ENCODE peak calls at places on chromosome 22, in ten cellular contexts. K is GOT3, S is iris pigment epithelial cell, F is COLO829, N is adipocyte, H is HT-29, V is head of caudate nucleus, W is T47D, R is retina, U is M059J. Y is an unnamed sample.

GRCh38 chr22:23302171-23303002 is 122.1 kb downstream of the BCR start:
- DNase-seq in K (no peak), S (peak), F (no peak), N (no peak), H (no peak), V (no peak), W (no peak), R (no peak), U (no peak), Y (no peak)

GRCh38 chr22:45818130-45819085 is 146.8 kb downstream of the ATXN10 start:
- DNase-seq in K (no peak), S (peak), F (no peak), N (no peak), H (no peak), V (peak), W (no peak), R (peak), U (peak), Y (no peak)

GRCh38 chr22:17903564-17904295 is 120.6 kb downstream of the MICAL3 start:
- DNase-seq in K (no peak), S (no peak), F (no peak), N (no peak), H (no peak), V (no peak), W (no peak), R (peak), U (no peak), Y (no peak)

GRCh38 chr22:23037429-23038333 is 32.6 kb upstream of the GNAZ start:
- DNase-seq in K (no peak), S (no peak), F (no peak), N (no peak), H (no peak), V (no peak), W (no peak), R (no peak), U (no peak), Y (no peak)

GRCh38 chr22:44459041-44459440 is 39.0 kb downstream of the RTL6 start:
- DNase-seq in K (no peak), S (no peak), F (no peak), N (no peak), H (no peak), V (peak), W (no peak), R (no peak), U (no peak), Y (no peak)

GRCh38 chr22:49825944-49826602 is 1.6 kb downstream of the BRD1 start:
- DNase-seq in K (no peak), S (peak), F (no peak), N (peak), H (no peak), V (no peak), W (no peak), R (no peak), U (peak), Y (no peak)

GRCh38 chr22:48708558-48709245 is 1119.0 kb downstream of the BRD1 start:
- DNase-seq in K (no peak), S (no peak), F (no peak), N (no peak), H (no peak), V (peak), W (no peak), R (no peak), U (no peak), Y (no peak)

GRCh38 chr22:19884161-19884953 is 29.7 kb upstream of the GNB1L start:
- DNase-seq in K (no peak), S (no peak), F (no peak), N (no peak), H (no peak), V (no peak), W (no peak), R (no peak), U (no peak), Y (no peak)

GRCh38 chr22:19666663-19667593 is 47.4 kb upstream of the SEPTIN5 start:
- DNase-seq in K (no peak), S (peak), F (no peak), N (peak), H (no peak), V (no peak), W (no peak), R (no peak), U (no peak), Y (no peak)

GRCh38 chr22:23233746-23234408 is 53.6 kb downstream of the BCR start:
- DNase-seq in K (no peak), S (peak), F (no peak), N (no peak), H (no peak), V (no peak), W (no peak), R (no peak), U (peak), Y (no peak)

Y was measured in NCI-H1048.